ENCODE peak calls at places on chromosomes 12 and 14, in four cellular contexts. R is C1 segment of cervical spinal cord, V is MM.1S, O is WTC11. C is an unnamed sample.

GRCh38 chr12:31204995-31205582 is 120.9 kb downstream of the SINHCAF start:
- DNase-seq in R (no peak), V (peak), O (no peak), C (no peak)

GRCh38 chr12:89862511-89863331 is 154.1 kb upstream of the ATP2B1 start:
- DNase-seq in R (no peak), V (peak), O (no peak), C (no peak)

GRCh38 chr12:123479442-123480180 is 21.7 kb downstream of the SNRNP35 start:
- DNase-seq in R (no peak), V (no peak), O (no peak), C (no peak)

GRCh38 chr12:111434680-111435338 is 29.1 kb downstream of the SH2B3 start:
- DNase-seq in R (no peak), V (peak), O (no peak), C (peak)

GRCh38 chr12:24728366-24728765 is 220.5 kb downstream of the BCAT1 start:
- DNase-seq in R (no peak), V (peak), O (no peak), C (no peak)

GRCh38 chr14:67167420-67168109 is 21.7 kb upstream of the GARIN2 start:
- DNase-seq in R (no peak), V (no peak), O (no peak), C (no peak)

GRCh38 chr14:60654303-60654925 is 5.1 kb upstream of the SIX1 start:
- DNase-seq in R (no peak), V (no peak), O (no peak), C (no peak)

GRCh38 chr12:6960291-6961277 is 9.4 kb downstream of the PTPN6 start:
- DNase-seq in R (no peak), V (peak), O (no peak), C (peak)

GRCh38 chr12:88206636-88207035 is 64.5 kb downstream of the TMTC3 start:
- DNase-seq in R (no peak), V (no peak), O (no peak), C (no peak)

GRCh38 chr12:27861428-27862167 is 81.6 kb upstream of the MANSC4 start:
- DNase-seq in R (no peak), V (peak), O (no peak), C (peak)

GRCh38 chr14:93005135-93005813 is 82.3 kb downstream of the CHGA start:
- DNase-seq in R (no peak), V (no peak), O (no peak), C (no peak)

GRCh38 chr12:22709292-22709691 is 84.3 kb downstream of the ETNK1 start:
- DNase-seq in R (no peak), V (peak), O (no peak), C (no peak)

GRCh38 chr14:98494582-98494981 is 777.4 kb downstream of the BCL11B start:
- DNase-seq in R (no peak), V (no peak), O (no peak), C (no peak)

GRCh38 chr12:121190523-121191031 is 19.4 kb upstream of the P2RX4 start:
- DNase-seq in R (no peak), V (no peak), O (no peak), C (no peak)

GRCh38 chr12:122194804-122195203 is 8.7 kb upstream of the B3GNT4 start:
- DNase-seq in R (no peak), V (no peak), O (no peak), C (no peak)

GRCh38 chr14:92486881-92487280 is 26.7 kb upstream of the RIN3 start:
- DNase-seq in R (no peak), V (no peak), O (no peak), C (no peak)

GRCh38 chr12:6532051-6532926 is 2.0 kb upstream of the GAPDH start:
- DNase-seq in R (no peak), V (peak), O (peak), C (peak)

GRCh38 chr12:103924761-103925641 is 5.2 kb upstream of the HSP90B1 start:
- DNase-seq in R (no peak), V (peak), O (no peak), C (no peak)

GRCh38 chr14:61578745-61579144 is 116.6 kb upstream of the HIF1A start:
- DNase-seq in R (no peak), V (no peak), O (no peak), C (no peak)

GRCh38 chr14:62373889-62374394 is 611.7 kb downstream of the SNAPC1 start:
- DNase-seq in R (no peak), V (no peak), O (no peak), C (no peak)

GRCh38 chr12:124588689-124589318 is 21.4 kb upstream of the NCOR2 start:
- DNase-seq in R (no peak), V (no peak), O (no peak), C (peak)

GRCh38 chr14:99118946-99119345 is 153.1 kb downstream of the BCL11B start:
- DNase-seq in R (no peak), V (no peak), O (no peak), C (no peak)

GRCh38 chr12:98998697-98999299 is 353.7 kb downstream of the APAF1 start:
- DNase-seq in R (no peak), V (peak), O (no peak), C (no peak)

GRCh38 chr12:93318720-93319522 is 58.8 kb upstream of the NUDT4 start:
- DNase-seq in R (no peak), V (no peak), O (no peak), C (no peak)

GRCh38 chr12:54411398-54412241 is 7.4 kb downstream of the ITGA5 start:
- DNase-seq in R (no peak), V (no peak), O (peak), C (peak)

GRCh38 chr12:11707535-11707934 is 58.1 kb downstream of the ETV6 start:
- DNase-seq in R (no peak), V (no peak), O (no peak), C (peak)

GRCh38 chr12:47903927-47904646 is 707 bp downstream of the VDR start:
- DNase-seq in R (no peak), V (peak), O (no peak), C (peak)

GRCh38 chr14:52827426-52827825 is 36.0 kb upstream of the GNPNAT1 start:
- DNase-seq in R (no peak), V (no peak), O (no peak), C (no peak)

GRCh38 chr12:15698377-15698867 is 90.8 kb downstream of the EPS8 start:
- DNase-seq in R (no peak), V (no peak), O (no peak), C (no peak)

GRCh38 chr14:65032319-65032718 is 45.6 kb downstream of the FNTB start:
- DNase-seq in R (no peak), V (no peak), O (no peak), C (no peak)

GRCh38 chr14:76926521-76927251 is 100.5 kb downstream of the LRRC74A start:
- DNase-seq in R (no peak), V (peak), O (no peak), C (peak)

GRCh38 chr14:49907186-49907585 is 14.3 kb downstream of the ARF6 start:
- DNase-seq in R (no peak), V (no peak), O (no peak), C (no peak)

GRCh38 chr14:68309631-68310030 is 483.2 kb downstream of the ZFP36L1 start:
- DNase-seq in R (no peak), V (no peak), O (no peak), C (no peak)

GRCh38 chr12:132596016-132596415 is 14.4 kb downstream of the LRCOL1 start:
- DNase-seq in R (no peak), V (no peak), O (no peak), C (no peak)

GRCh38 chr12:124304314-124304790 is 9.5 kb downstream of the RFLNA start:
- DNase-seq in R (no peak), V (no peak), O (no peak), C (no peak)

GRCh38 chr14:61342486-61342885 is 21.1 kb downstream of the PRKCH start:
- DNase-seq in R (no peak), V (no peak), O (no peak), C (no peak)

C was measured in sigmoid colon.